ENCODE peak calls at places on chromosomes 16 and 17, in nine cellular contexts. L is CD4-positive, alpha-beta T cell; M is GM18507; H is ascending aorta; Y is SW 1271; N is uterus; P is SW480; Z is cardiac septum; S is T47D. W is an unnamed sample.

GRCh38 chr17:56478836-56479447 is 114.6 kb upstream of the NOG start:
- DNase-seq in H (no peak), P (peak; percentile 42), N (no peak), L (no peak), M (no peak), Z (no peak), Y (no peak), S (peak; percentile 15), W (no peak)

GRCh38 chr16:1019234-1019933 is 37.8 kb downstream of the SOX8 start:
- DNase-seq in H (no peak), L (no peak), N (peak; percentile 35), Y (no peak), P (peak; percentile 58), M (no peak), S (no peak), Z (no peak), W (no peak)

GRCh38 chr16:31221357-31222160 is 4.6 kb upstream of the PYDC1 start:
- DNase-seq in H (no peak), L (no peak), P (no peak), M (no peak), S (no peak), Z (no peak), Y (no peak), N (no peak), W (no peak)

GRCh38 chr17:27502526-27503324 is 46.5 kb downstream of the KSR1 start:
- DNase-seq in S (no peak), M (no peak), L (no peak), Z (peak; percentile 50), N (no peak), P (no peak), H (no peak), Y (no peak), W (no peak)

GRCh38 chr17:72152392-72152727 is 31.5 kb downstream of the SOX9 start:
- DNase-seq in N (no peak), S (no peak), M (no peak), L (no peak), P (no peak), Z (no peak), Y (no peak), H (no peak), W (no peak)

GRCh38 chr17:16108858-16109257 is 106.5 kb downstream of the NCOR1 start:
- DNase-seq in P (no peak), Y (no peak), M (no peak), H (no peak), N (no peak), Z (no peak), L (no peak), S (no peak), W (no peak)

GRCh38 chr17:78316867-78317816 is 42.7 kb downstream of the SOCS3 start:
- DNase-seq in P (peak; percentile 70), L (no peak), S (no peak), Z (no peak), H (no peak), Y (no peak), M (no peak), N (no peak), W (no peak)

GRCh38 chr17:1961187-1961586 is 63.9 kb downstream of the RTN4RL1 start:
- DNase-seq in L (no peak), Z (no peak), P (no peak), M (no peak), N (no peak), Y (no peak), H (no peak), S (no peak), W (no peak)

GRCh38 chr17:41512789-41513547 is 5.7 kb downstream of the KRT15 start:
- DNase-seq in M (no peak), L (no peak), Z (no peak), P (no peak), Y (no peak), H (no peak), S (no peak), N (no peak), W (no peak)

GRCh38 chr17:16448490-16448889 is 33.1 kb downstream of the TRPV2 start:
- DNase-seq in H (no peak), N (no peak), P (no peak), Y (no peak), S (no peak), Z (no peak), M (no peak), L (no peak), W (no peak)

GRCh38 chr17:54172654-54173316 is 350.1 kb downstream of the KIF2B start:
- DNase-seq in Z (no peak), S (peak; percentile 9), L (no peak), M (no peak), H (no peak), Y (no peak), P (peak; percentile 7), N (no peak), W (no peak)

GRCh38 chr17:77369544-77369971 is 228.8 kb downstream of the SEC14L1 start:
- DNase-seq in L (no peak), S (no peak), Z (no peak), Y (no peak), M (no peak), N (no peak), P (no peak), H (no peak), W (no peak)

GRCh38 chr17:26731005-26731921 is 562.7 kb upstream of the WSB1 start:
- DNase-seq in N (no peak), H (no peak), Y (no peak), L (no peak), S (no peak), Z (no peak), M (no peak), P (no peak), W (no peak)

GRCh38 chr17:18258356-18259038 is at the start of gene FLII:
- DNase-seq in Y (no peak), L (peak; percentile 68), N (peak; percentile 52), H (no peak), Z (no peak), S (peak; percentile 69), M (no peak), P (no peak), W (peak; percentile 91)

GRCh38 chr16:53154513-53154912 is 99.7 kb downstream of the CHD9 start:
- DNase-seq in P (no peak), H (no peak), M (no peak), L (no peak), S (no peak), Y (no peak), N (no peak), Z (no peak), W (no peak)

GRCh38 chr16:72428611-72429376 is 256.8 kb upstream of the PMFBP1 start:
- DNase-seq in H (no peak), Y (no peak), S (no peak), Z (no peak), N (no peak), L (no peak), M (no peak), P (no peak), W (no peak)

GRCh38 chr17:32445976-32446375 is 1.7 kb downstream of the PSMD11 start:
- DNase-seq in Z (no peak), M (no peak), N (no peak), Y (no peak), P (no peak), L (no peak), H (no peak), S (no peak), W (no peak)

GRCh38 chr17:49610883-49611584 is 35.4 kb downstream of the NXPH3 start:
- DNase-seq in P (no peak), Z (no peak), S (no peak), M (no peak), L (no peak), Y (no peak), N (peak; percentile 46), H (no peak), W (no peak)

GRCh38 chr17:27233783-27234182 is 60.1 kb upstream of the WSB1 start:
- DNase-seq in H (no peak), N (no peak), Y (no peak), Z (no peak), S (no peak), M (no peak), P (no peak), L (no peak), W (no peak)

GRCh38 chr16:10466313-10466712 is 80.5 kb downstream of the ATF7IP2 start:
- DNase-seq in Z (no peak), Y (no peak), N (no peak), L (no peak), M (no peak), H (no peak), S (no peak), P (no peak), W (no peak)

GRCh38 chr17:74337834-74338500 is 11.9 kb downstream of the KIF19 start:
- DNase-seq in P (peak; percentile 18), L (no peak), H (no peak), M (no peak), Z (no peak), N (no peak), S (no peak), Y (no peak), W (no peak)

GRCh38 chr17:64457156-64457555 is 8.2 kb downstream of the MILR1 start:
- DNase-seq in S (no peak), M (no peak), N (no peak), L (no peak), P (peak; percentile 13), Y (no peak), Z (no peak), H (no peak), W (no peak)

GRCh38 chr16:57619606-57620315 is 8.7 kb upstream of the ADGRG1 start:
- DNase-seq in N (peak; percentile 10), H (no peak), P (peak; percentile 87), M (no peak), L (peak; percentile 17), Y (no peak), Z (peak; percentile 53), S (peak; percentile 72), W (no peak)

GRCh38 chr17:50916026-50916707 is 50.0 kb upstream of the TOB1 start:
- DNase-seq in Y (no peak), M (no peak), N (no peak), S (no peak), L (no peak), H (no peak), P (no peak), Z (no peak), W (no peak)

GRCh38 chr16:57519796-57520360 is 16.5 kb downstream of the CCDC102A start:
- DNase-seq in Y (peak; percentile 4), M (peak; percentile 79), L (peak; percentile 86), H (no peak), Z (peak; percentile 89), S (peak; percentile 88), N (peak; percentile 82), P (peak; percentile 23), W (peak; percentile 94)

GRCh38 chr16:61332461-61332860 is 703.8 kb downstream of the CDH8 start:
- DNase-seq in Z (no peak), S (no peak), H (no peak), M (no peak), N (no peak), L (no peak), P (no peak), Y (no peak), W (no peak)

GRCh38 chr16:87556941-87557459 is 45.3 kb upstream of the JPH3 start:
- DNase-seq in S (no peak), P (no peak), L (no peak), N (no peak), M (no peak), Z (no peak), Y (no peak), H (no peak), W (no peak)

GRCh38 chr16:85403693-85404092 is 209.4 kb upstream of the GSE1 start:
- DNase-seq in S (no peak), M (no peak), Z (peak; percentile 57), H (no peak), N (no peak), P (no peak), Y (no peak), L (no peak), W (peak; percentile 46)